ENCODE peak calls at places on chromosomes 5 and 9, in six cellular contexts. Y is adrenal gland, J is neural progenitor cell, A is ovary, R is Peyer's patch, V is cardiac muscle cell. I is an unnamed sample. For H3K4me1, the result is how much of the 10 kb centered on the place peaks cover.

GRCh38 chr5:93421987-93422391 is 159.0 kb downstream of the NR2F1-AS1 start:
- DNase-seq in Y (no peak), J (peak), A (no peak), R (no peak), V (no peak), I (no peak)

GRCh38 chr5:65197899-65198776 is 283.6 kb downstream of the ADAMTS6 start:
- DNase-seq in Y (no peak), J (no peak), A (no peak), R (no peak), V (no peak), I (no peak)

GRCh38 chr5:120304653-120305052 is 159.4 kb upstream of the PRR16 start:
- DNase-seq in Y (no peak), J (no peak), A (no peak), R (no peak), V (peak), I (no peak)

GRCh38 chr5:138716456-138716924 is 36.7 kb upstream of the CTNNA1 start:
- DNase-seq in Y (no peak), J (peak), A (no peak), R (no peak), V (peak), I (peak)

GRCh38 chr9:8374471-8374870 is 574.9 kb upstream of the DMAC1 start:
- DNase-seq in Y (no peak), J (no peak), A (no peak), R (no peak), V (peak), I (no peak)

GRCh38 chr5:16791036-16791705 is 144.9 kb downstream of the MYO10 start:
- DNase-seq in Y (no peak), J (peak), A (no peak), R (no peak), V (peak), I (peak)

GRCh38 chr9:127463891-127464290 is 12.6 kb downstream of the LRSAM1 start:
- DNase-seq in Y (no peak), J (no peak), A (no peak), R (no peak), V (peak), I (no peak)

GRCh38 chr5:172583931-172584511 is 57.0 kb upstream of the NEURL1B start:
- DNase-seq in Y (peak), J (no peak), A (peak), R (no peak), V (peak), I (no peak)

GRCh38 chr5:155661859-155662258 is 648.3 kb downstream of the KIF4B start:
- DNase-seq in Y (no peak), J (no peak), A (no peak), R (no peak), V (no peak), I (no peak)

GRCh38 chr5:140372971-140373487 is 13.0 kb downstream of the SLC4A9 start:
- DNase-seq in Y (peak), J (peak), A (peak), R (peak), V (peak), I (peak)

GRCh38 chr9:91130796-91131318 is 230.9 kb downstream of the AUH start:
- DNase-seq in Y (no peak), J (no peak), A (no peak), R (no peak), V (no peak), I (no peak)

GRCh38 chr9:38053697-38054461 is 15.1 kb downstream of the SHB start:
- DNase-seq in Y (no peak), J (no peak), A (no peak), R (no peak), V (no peak), I (no peak)

GRCh38 chr5:169637856-169638190 is 748 bp downstream of the DOCK2 start:
- DNase-seq in Y (no peak), J (no peak), A (no peak), R (peak), V (no peak), I (peak)

GRCh38 chr9:38062498-38063362 is 6.3 kb downstream of the SHB start:
- DNase-seq in Y (peak), J (no peak), A (no peak), R (no peak), V (peak), I (no peak)

GRCh38 chr5:125410501-125411162 is 664.2 kb upstream of the ZNF608 start:
- DNase-seq in Y (no peak), J (no peak), A (no peak), R (no peak), V (peak), I (no peak)

GRCh38 chr5:120088831-120089230 is 375.3 kb upstream of the PRR16 start:
- DNase-seq in Y (no peak), J (no peak), A (no peak), R (no peak), V (peak), I (no peak)

GRCh38 chr5:160197341-160198147 is 31.8 kb upstream of the FABP6 start:
- DNase-seq in Y (peak), J (peak), A (peak), R (no peak), V (peak), I (no peak)

GRCh38 chr5:42021923-42022322 is 96.8 kb downstream of the FBXO4 start:
- DNase-seq in Y (no peak), J (no peak), A (no peak), R (no peak), V (no peak), I (no peak)

GRCh38 chr5:157306690-157307089 is 40.8 kb downstream of the CYFIP2 start:
- DNase-seq in Y (no peak), J (no peak), A (no peak), R (no peak), V (no peak), I (no peak)

GRCh38 chr9:70411930-70412677 is 2.4 kb downstream of the KLF9 start:
- DNase-seq in Y (peak), J (no peak), A (peak), R (peak), V (peak), I (peak)

GRCh38 chr9:127897194-127897692 is 2.2 kb downstream of the ST6GALNAC6 start:
- DNase-seq in Y (peak), J (peak), A (peak), R (peak), V (peak), I (peak)

GRCh38 chr9:130128251-130128650 is 44.0 kb upstream of the NCS1 start:
- DNase-seq in Y (no peak), J (no peak), A (no peak), R (peak), V (peak), I (no peak)

GRCh38 chr9:81596671-81597426 is 92.5 kb downstream of the TLE1 start:
- DNase-seq in Y (no peak), J (no peak), A (no peak), R (no peak), V (peak), I (no peak)

GRCh38 chr5:91332267-91333044 is 50.7 kb downstream of the ARRDC3 start:
- DNase-seq in Y (no peak), J (no peak), A (no peak), R (no peak), V (peak), I (no peak)

GRCh38 chr5:42991477-42992034 is 48.6 kb downstream of the ANXA2R start:
- DNase-seq in Y (no peak), J (no peak), A (no peak), R (peak), V (peak), I (no peak)

GRCh38 chr5:61941637-61942036 is 364.4 kb upstream of the KIF2A start:
- DNase-seq in Y (no peak), J (no peak), A (no peak), R (no peak), V (no peak), I (no peak)

GRCh38 chr9:96420468-96421219 is 2.5 kb upstream of the ZNF367 start:
- DNase-seq in Y (peak), J (peak), A (no peak), R (peak), V (peak), I (peak)

GRCh38 chr9:106712279-106712678 is 150.7 kb upstream of the ZNF462 start:
- DNase-seq in Y (no peak), J (no peak), A (no peak), R (no peak), V (no peak), I (no peak)

GRCh38 chr9:134294228-134295071 is 31.8 kb upstream of the RXRA start:
- DNase-seq in Y (no peak), J (peak), A (peak), R (no peak), V (peak), I (no peak)

GRCh38 chr9:134291961-134292871 is 34.0 kb upstream of the RXRA start:
- DNase-seq in Y (no peak), J (no peak), A (no peak), R (no peak), V (no peak), I (no peak)

GRCh38 chr9:134291452-134291881 is 34.8 kb upstream of the RXRA start:
- DNase-seq in Y (no peak), J (no peak), A (no peak), R (no peak), V (no peak), I (no peak)

GRCh38 chr9:134293576-134294227 is 32.6 kb upstream of the RXRA start:
- DNase-seq in Y (no peak), J (no peak), A (no peak), R (no peak), V (peak), I (no peak)

DNA sequence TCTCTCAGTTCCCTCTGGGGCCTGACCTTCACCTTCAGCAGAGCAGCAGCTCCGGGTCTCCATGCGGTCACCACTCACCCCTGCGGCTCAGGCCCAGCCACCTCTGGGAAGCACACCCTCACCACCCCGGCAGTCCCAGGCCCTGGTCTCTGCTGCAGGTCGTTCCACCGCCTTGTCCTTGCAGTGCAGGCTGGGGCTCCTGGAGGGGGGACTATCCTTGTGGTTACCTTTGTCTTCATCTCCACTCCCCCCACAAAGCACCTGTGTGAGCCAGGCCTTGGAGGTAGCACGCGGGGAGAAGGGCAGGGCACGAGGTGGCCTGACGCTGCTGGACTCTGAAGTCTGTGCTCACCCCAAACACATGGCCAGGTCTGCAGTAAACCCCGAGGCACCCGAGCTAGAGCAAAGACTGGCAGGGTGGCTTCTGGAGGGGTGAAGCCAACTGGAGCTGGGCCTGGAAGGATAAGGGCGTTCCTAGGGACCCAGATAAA is 33.2 kb upstream of the RXRA start:
- DNase-seq in Y (no peak), J (no peak), A (no peak), R (no peak), V (no peak), I (no peak)
- H3K4me1 ChIP-seq in Y (under half), J (under half), A (under half), R (under half), V (under half), I (under half)

GRCh38 chr9:119284118-119284517 is 85.1 kb downstream of the BRINP1 start:
- DNase-seq in Y (no peak), J (peak), A (no peak), R (no peak), V (peak), I (no peak)
- H3K27ac ChIP-seq in Y (no peak), J (no peak), A (no peak), R (no peak), V (no peak), I (no peak)

DNA sequence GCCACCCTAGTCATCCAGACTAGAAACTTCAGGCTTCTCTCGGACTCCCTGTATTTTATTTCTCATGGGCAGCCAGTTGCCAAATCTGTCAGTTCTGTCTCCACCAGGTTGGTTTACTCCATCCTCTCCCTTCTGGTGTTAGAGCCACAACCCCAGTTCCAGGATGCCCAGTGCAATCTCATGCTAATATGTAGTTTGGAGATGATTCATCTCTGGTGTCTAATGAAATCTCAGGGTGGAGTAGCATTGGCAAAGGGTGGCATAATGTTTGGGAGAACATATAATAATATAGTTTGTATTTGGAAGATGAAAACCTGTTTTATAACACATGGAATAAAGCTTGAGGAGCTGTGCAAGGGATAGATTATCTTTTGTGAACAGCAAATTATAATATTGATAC is 30.2 kb downstream of the SLC46A2 start:
- DNase-seq in Y (no peak), J (no peak), A (no peak), R (no peak), V (no peak), I (no peak)
- H3K4me1 ChIP-seq in Y (under half), J (under half), A (under half), R (under half), V (under half), I (under half)

DNA sequence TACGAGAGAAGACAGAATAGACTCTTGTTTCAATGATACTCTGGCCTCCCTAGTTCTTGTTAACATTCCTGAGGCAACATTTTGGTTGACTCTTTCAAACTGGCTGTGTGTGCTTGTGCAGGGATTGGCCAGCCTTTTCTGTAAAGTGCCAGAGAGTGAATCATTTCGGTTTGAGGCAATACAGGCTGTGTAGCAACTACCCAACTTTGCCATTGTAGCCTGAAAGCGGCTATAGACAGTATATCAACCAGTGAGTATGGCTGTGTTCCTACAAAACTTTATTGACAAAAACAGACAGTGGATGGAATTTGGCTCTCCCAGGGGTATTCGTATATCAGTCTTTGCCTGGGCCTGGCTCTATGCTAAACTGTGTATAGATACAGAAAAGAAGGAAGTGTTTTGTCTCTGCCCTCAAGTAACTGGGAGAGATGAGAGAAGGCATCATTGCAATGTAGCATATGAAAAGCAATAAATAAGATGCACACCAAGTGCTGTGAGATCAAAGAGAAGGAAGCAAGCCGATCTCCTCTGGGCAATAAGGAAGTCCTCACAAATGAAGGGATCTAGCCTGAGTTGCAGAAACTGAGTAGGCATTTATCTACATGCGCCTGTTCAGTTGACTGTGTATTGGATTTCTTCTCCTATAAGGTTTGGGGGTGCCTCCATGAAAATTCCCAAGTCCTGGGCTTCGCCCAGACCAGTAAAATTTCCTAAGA is 568.0 kb upstream of the KLF4 start:
- DNase-seq in Y (peak), J (no peak), A (no peak), R (peak), V (peak), I (no peak)
- H3K27ac ChIP-seq in Y (no peak), J (no peak), A (no peak), R (no peak), V (no peak), I (no peak)

GRCh38 chr5:150539206-150539605 is 31.3 kb downstream of the NDST1 start:
- DNase-seq in Y (peak), J (no peak), A (peak), R (no peak), V (no peak), I (no peak)
- H3K4me1 ChIP-seq in Y (half or more), J (under half), A (under half), R (under half), V (under half), I (under half)

GRCh38 chr5:132072070-132072469 is 1.5 kb upstream of the CSF2 start:
- DNase-seq in Y (no peak), J (no peak), A (no peak), R (no peak), V (no peak), I (no peak)
- H3K27ac ChIP-seq in Y (no peak), J (no peak), A (no peak), R (no peak), V (no peak), I (no peak)

GRCh38 chr9:27382989-27383388 is 86.0 kb upstream of the EQTN start:
- DNase-seq in Y (no peak), J (no peak), A (no peak), R (no peak), V (no peak), I (no peak)
- H3K4me1 ChIP-seq in Y (under half), J (under half), A (under half), R (under half), V (under half), I (half or more)

GRCh38 chr5:107415762-107416161 is 255.0 kb downstream of the EFNA5 start:
- DNase-seq in Y (no peak), J (no peak), A (no peak), R (no peak), V (no peak), I (no peak)
- H3K27ac ChIP-seq in Y (no peak), J (no peak), A (no peak), R (no peak), V (no peak), I (no peak)